ENCODE peak calls at places on chromosomes 13 and 19, in seven cellular contexts. Q, I, L, T, M, Z and H are unnamed samples.

GRCh38 chr13:79915386-79915785 is 425.5 kb downstream of the SPRY2 start:
- DNase-seq in Q (no peak), Z (no peak), T (no peak), I (no peak), L (no peak), M (no peak), H (no peak)

GRCh38 chr13:30808600-30808999 is 73.3 kb downstream of the ALOX5AP start:
- DNase-seq in M (no peak), I (no peak), Q (no peak), Z (no peak), T (no peak), L (no peak), H (no peak)

GRCh38 chr13:113620036-113620435 is 35.5 kb downstream of the TFDP1 start:
- DNase-seq in Q (no peak), L (no peak), Z (no peak), T (no peak), I (no peak), M (no peak), H (no peak)

GRCh38 chr19:7801020-7801570 is 28.9 kb upstream of the EVI5L start:
- DNase-seq in L (no peak), Z (no peak), M (no peak), T (no peak), Q (no peak), I (no peak), H (no peak)

GRCh38 chr13:36839981-36840380 is 21.0 kb downstream of the RFXAP start:
- DNase-seq in L (no peak), M (no peak), Z (no peak), T (no peak), I (no peak), Q (no peak), H (no peak)

GRCh38 chr19:58053480-58054156 is 5.5 kb upstream of the ZNF135 start:
- DNase-seq in Q (no peak), L (no peak), M (no peak), Z (no peak), I (no peak), T (no peak), H (no peak)

GRCh38 chr19:37683520-37683919 is 28.3 kb upstream of the ZFP30 start:
- DNase-seq in T (no peak), I (no peak), Z (no peak), M (no peak), Q (no peak), L (no peak), H (no peak)

GRCh38 chr13:48749144-48749543 is 95.4 kb downstream of the CYSLTR2 start:
- DNase-seq in Q (no peak), I (no peak), M (no peak), Z (no peak), T (no peak), L (no peak), H (no peak)

GRCh38 chr13:36814465-36814864 is 4.6 kb upstream of the RFXAP start:
- DNase-seq in L (no peak), Z (no peak), M (no peak), Q (no peak), I (no peak), T (peak; percentile 8), H (no peak)

GRCh38 chr19:29543381-29543780 is 17.6 kb downstream of the VSTM2B start:
- DNase-seq in T (no peak), L (no peak), Z (no peak), M (no peak), I (no peak), Q (no peak), H (no peak)

GRCh38 chr13:95494082-95494681 is 58.3 kb upstream of the CLDN10 start:
- DNase-seq in M (peak; percentile 51), T (peak; percentile 39), Z (no peak), Q (peak; percentile 62), L (no peak), I (no peak), H (no peak)

GRCh38 chr19:34500656-34501120 is 19.1 kb downstream of the WTIP start:
- DNase-seq in M (no peak), L (no peak), I (no peak), T (no peak), Q (no peak), Z (no peak), H (no peak)

GRCh38 chr19:15137777-15138176 is 30.6 kb downstream of the SYDE1 start:
- DNase-seq in Z (no peak), Q (no peak), T (no peak), M (no peak), I (no peak), L (no peak), H (no peak)

GRCh38 chr19:8358948-8359347 is 5.0 kb upstream of the ANGPTL4 start:
- DNase-seq in Z (no peak), I (no peak), T (no peak), L (no peak), M (no peak), Q (no peak), H (no peak)

GRCh38 chr13:114077121-114077937 is 55.1 kb downstream of the RASA3 start:
- DNase-seq in L (no peak), T (no peak), I (no peak), M (no peak), Q (no peak), Z (no peak), H (no peak)

GRCh38 chr19:14102756-14103155 is 12.2 kb upstream of the SAMD1 start:
- DNase-seq in Z (no peak), Q (no peak), L (no peak), M (no peak), I (no peak), T (no peak), H (no peak)

GRCh38 chr19:2719910-2720776 is 1.0 kb downstream of the DIRAS1 start:
- DNase-seq in Q (no peak), M (no peak), Z (no peak), L (peak; percentile 18), T (no peak), I (peak; percentile 62), H (no peak)

GRCh38 chr13:94703721-94704314 is 8.5 kb downstream of the SOX21 start:
- DNase-seq in M (no peak), Z (no peak), Q (no peak), L (no peak), T (no peak), I (no peak), H (no peak)

GRCh38 chr19:6032381-6032780 is 54.4 kb upstream of the RANBP3 start:
- DNase-seq in T (no peak), I (no peak), M (no peak), L (no peak), Z (no peak), Q (no peak), H (no peak)

GRCh38 chr13:91017669-91018053 is 329.8 kb upstream of the MIR17HG start:
- DNase-seq in L (no peak), Q (peak; percentile 31), T (no peak), I (no peak), Z (no peak), M (no peak), H (peak; percentile 2)

GRCh38 chr19:8158411-8159074 is 9.2 kb upstream of the FBN3 start:
- DNase-seq in M (peak; percentile 75), T (peak; percentile 73), Q (peak; percentile 79), L (peak; percentile 31), I (no peak), Z (peak; percentile 36), H (peak; percentile 60)

GRCh38 chr19:55212447-55212846 is 3.1 kb upstream of the PTPRH start:
- DNase-seq in M (no peak), Q (peak; percentile 72), L (no peak), T (no peak), Z (no peak), I (no peak), H (no peak)

GRCh38 chr19:50361290-50362029 is 4.0 kb downstream of the NAPSA start:
- DNase-seq in Q (peak; percentile 37), Z (no peak), M (peak; percentile 42), T (no peak), I (no peak), L (no peak), H (no peak)

GRCh38 chr19:38229585-38230073 is 5.6 kb upstream of the DPF1 start:
- DNase-seq in Q (peak; percentile 85), I (peak; percentile 67), T (no peak), M (peak; percentile 75), Z (peak; percentile 17), L (peak; percentile 84), H (no peak)

GRCh38 chr19:3767050-3767449 is 4.6 kb downstream of the MRPL54 start:
- DNase-seq in T (no peak), L (no peak), Q (no peak), M (no peak), I (no peak), Z (no peak), H (no peak)

GRCh38 chr13:103328899-103329298 is 262.7 kb upstream of the SLC10A2 start:
- DNase-seq in Q (no peak), T (no peak), Z (no peak), L (no peak), M (no peak), I (no peak), H (no peak)

GRCh38 chr13:107234315-107234714 is 666.4 kb upstream of the ARGLU1 start:
- DNase-seq in I (no peak), Z (no peak), Q (no peak), L (no peak), M (no peak), T (no peak), H (no peak)

GRCh38 chr19:7349231-7349591 is 474 bp downstream of the ARHGEF18 start:
- DNase-seq in L (no peak), Z (no peak), Q (no peak), I (no peak), M (no peak), T (no peak), H (no peak)

GRCh38 chr19:49553451-49554271 is 25.9 kb downstream of the RCN3 start:
- DNase-seq in I (no peak), M (no peak), Q (no peak), Z (no peak), T (no peak), L (no peak), H (no peak)

GRCh38 chr13:21501709-21502108 is 42.6 kb upstream of the ZDHHC20 start:
- DNase-seq in M (peak; percentile 4), L (no peak), I (no peak), T (no peak), Z (no peak), Q (no peak), H (no peak)

GRCh38 chr13:30664689-30665088 is 47.0 kb downstream of the USPL1 start:
- DNase-seq in T (no peak), Q (no peak), L (no peak), Z (no peak), I (no peak), M (no peak), H (no peak)

GRCh38 chr19:30313353-30313750 is 58.8 kb upstream of the ZNF536 start:
- DNase-seq in Q (no peak), L (no peak), T (no peak), M (no peak), Z (no peak), I (no peak), H (no peak)

GRCh38 chr13:61414136-61414535 is 1.5 kb downstream of the PCDH20 start:
- DNase-seq in Q (no peak), Z (no peak), L (no peak), M (peak; percentile 9), T (no peak), I (no peak), H (no peak)